ENCODE peak calls at places on chromosomes 2 and 18, in five cellular contexts. J is PC-9, H is hepatocyte, Y is OCI-LY7, S is H9. W is an unnamed sample.

GRCh38 chr2:1521191-1521877 is 108.1 kb downstream of the TPO start:
- DNase-seq in J (no peak), H (no peak), Y (no peak), S (no peak), W (no peak)

GRCh38 chr2:201538025-201538424 is 86.5 kb downstream of the STRADB start:
- DNase-seq in J (no peak), H (no peak), Y (no peak), S (no peak), W (no peak)

GRCh38 chr2:17805166-17805565 is 11.1 kb upstream of the MSGN1 start:
- DNase-seq in J (no peak), H (no peak), Y (peak; percentile 46), S (no peak), W (peak; percentile 92)

GRCh38 chr2:225310745-225311144 is 88.8 kb upstream of the NYAP2 start:
- DNase-seq in J (no peak), H (no peak), Y (no peak), S (no peak), W (no peak)

GRCh38 chr18:23283933-23284430 is 148.7 kb downstream of the CABLES1 start:
- DNase-seq in J (peak; percentile 44), H (no peak), Y (no peak), S (peak; percentile 89), W (no peak)

GRCh38 chr18:55982992-55983391 is 395.0 kb upstream of the TCF4 start:
- DNase-seq in J (no peak), H (no peak), Y (no peak), S (peak; percentile 40), W (no peak)

GRCh38 chr18:54734059-54734458 is 94.2 kb upstream of the RAB27B start:
- DNase-seq in J (no peak), H (peak; percentile 42), Y (no peak), S (no peak), W (no peak)

GRCh38 chr18:407825-408224 is 92.7 kb downstream of the COLEC12 start:
- DNase-seq in J (no peak), H (no peak), Y (no peak), S (no peak), W (no peak)

GRCh38 chr18:37698508-37699035 is 133.0 kb upstream of the CELF4 start:
- DNase-seq in J (no peak), H (peak; percentile 55), Y (no peak), S (peak; percentile 41), W (no peak)

GRCh38 chr18:74278058-74278457 is 13.7 kb downstream of the CYB5A start:
- DNase-seq in J (no peak), H (peak; percentile 54), Y (no peak), S (no peak), W (no peak)

GRCh38 chr2:86512922-86513321 is 50.3 kb downstream of the CHMP3 start:
- DNase-seq in J (no peak), H (no peak), Y (no peak), S (no peak), W (no peak)

GRCh38 chr18:74139888-74140287 is 7.7 kb downstream of the FBXO15 start:
- DNase-seq in J (no peak), H (no peak), Y (no peak), S (no peak), W (no peak)

GRCh38 chr2:2547911-2548310 is 216.8 kb upstream of the MYT1L start:
- DNase-seq in J (no peak), H (no peak), Y (no peak), S (no peak), W (no peak)

GRCh38 chr2:191428141-191428540 is 182.9 kb downstream of the MYO1B start:
- DNase-seq in J (no peak), H (no peak), Y (no peak), S (no peak), W (no peak)

GRCh38 chr18:22026362-22026761 is 143.0 kb upstream of the GATA6 start:
- DNase-seq in J (no peak), H (no peak), Y (no peak), S (no peak), W (no peak)

GRCh38 chr2:85259101-85259590 is 68.6 kb downstream of the TGOLN2 start:
- DNase-seq in J (peak; percentile 75), H (peak; percentile 45), Y (no peak), S (no peak), W (no peak)

GRCh38 chr2:224909885-224910517 is 132.3 kb downstream of the DOCK10 start:
- DNase-seq in J (no peak), H (peak; percentile 24), Y (no peak), S (no peak), W (no peak)

GRCh38 chr2:147027451-147027850 is 817.4 kb upstream of the ACVR2A start:
- DNase-seq in J (no peak), H (no peak), Y (no peak), S (no peak), W (no peak)

GRCh38 chr2:88959480-88960204 is 268.2 kb downstream of the RPIA start:
- DNase-seq in J (no peak), H (no peak), Y (no peak), S (no peak), W (no peak)

GRCh38 chr2:238573916-238574315 is 147.2 kb downstream of the ASB1 start:
- DNase-seq in J (no peak), H (no peak), Y (no peak), S (no peak), W (no peak)

GRCh38 chr2:88016086-88016947 is at the start of gene RNU2-63P:
- DNase-seq in J (peak; percentile 78), H (peak; percentile 89), Y (peak; percentile 86), S (peak; percentile 83), W (peak; percentile 89)

GRCh38 chr2:105977212-105977611 is 216.9 kb downstream of the UXS1 start:
- DNase-seq in J (no peak), H (no peak), Y (no peak), S (no peak), W (no peak)

GRCh38 chr2:46485002-46485401 is 5.6 kb downstream of the TMEM247 start:
- DNase-seq in J (no peak), H (no peak), Y (no peak), S (no peak), W (no peak)

GRCh38 chr2:117942958-117943672 is 70.8 kb downstream of the CCDC93 start:
- DNase-seq in J (no peak), H (no peak), Y (no peak), S (no peak), W (no peak)

GRCh38 chr18:13455960-13456471 is 237.5 kb downstream of the LDLRAD4 start:
- DNase-seq in J (no peak), H (no peak), Y (peak; percentile 51), S (peak; percentile 20), W (no peak)

GRCh38 chr2:45612265-45612664 is 1.2 kb upstream of the SRBD1 start:
- DNase-seq in J (no peak), H (no peak), Y (no peak), S (no peak), W (no peak)

GRCh38 chr2:219400562-219400961 is 12.8 kb upstream of the DNPEP start:
- DNase-seq in J (no peak), H (no peak), Y (no peak), S (no peak), W (no peak)

GRCh38 chr2:219399716-219400478 is 12.2 kb upstream of the DNPEP start:
- DNase-seq in J (no peak), H (no peak), Y (no peak), S (no peak), W (no peak)

GRCh38 chr2:219396863-219397457 is 9.2 kb upstream of the DNPEP start:
- DNase-seq in J (no peak), H (no peak), Y (peak; percentile 19), S (no peak), W (no peak)

GRCh38 chr2:219401621-219402020 is 13.9 kb upstream of the DNPEP start:
- DNase-seq in J (no peak), H (no peak), Y (no peak), S (no peak), W (no peak)

GRCh38 chr2:219398721-219399333 is 11.1 kb upstream of the DNPEP start:
- DNase-seq in J (no peak), H (peak; percentile 66), Y (no peak), S (no peak), W (no peak)
- H3K27ac ChIP-seq in J (peak overlapping the region; percentile 27), H (peak overlapping the region; percentile 74), Y (no peak overlapping the region), S (no peak overlapping the region), W (no peak overlapping the region)

GRCh38 chr18:63182861-63183260 is 136.7 kb downstream of the BCL2 start:
- DNase-seq in J (no peak), H (no peak), Y (no peak), S (no peak), W (peak; percentile 53)
- H2AFZ ChIP-seq in J (no peak overlapping the region), H (no peak overlapping the region), Y (no peak overlapping the region), S (no peak overlapping the region), W (no peak overlapping the region)

DNA sequence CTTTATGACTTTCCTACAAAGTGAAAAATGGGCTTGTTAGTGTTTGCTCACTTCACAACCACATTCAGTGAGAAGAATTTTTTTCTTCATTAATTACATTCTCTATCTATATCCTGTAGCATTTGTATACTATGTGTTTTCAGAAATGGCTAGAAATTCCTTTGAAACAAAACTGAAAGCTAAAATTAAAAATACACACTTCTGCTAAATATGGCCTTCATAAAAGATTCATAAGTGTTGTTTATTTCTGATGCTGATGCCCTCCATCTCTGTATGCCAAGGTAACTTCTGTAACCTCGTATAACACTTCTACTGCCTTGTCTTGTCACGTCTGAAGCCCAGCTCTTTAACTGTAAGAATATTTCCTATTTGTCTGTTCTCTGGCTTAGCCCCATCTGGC is 59.8 kb downstream of the PMAIP1 start:
- DNase-seq in J (no peak), H (no peak), Y (no peak), S (no peak), W (no peak)
- H3K27ac ChIP-seq in J (no peak overlapping the region), H (no peak overlapping the region), Y (peak overlapping the region; percentile 28), S (no peak overlapping the region), W (peak overlapping the region; percentile 85)

GRCh38 chr2:51846796-51847195 is 814.9 kb upstream of the NRXN1 start:
- DNase-seq in J (no peak), H (no peak), Y (no peak), S (no peak), W (no peak)

DNA sequence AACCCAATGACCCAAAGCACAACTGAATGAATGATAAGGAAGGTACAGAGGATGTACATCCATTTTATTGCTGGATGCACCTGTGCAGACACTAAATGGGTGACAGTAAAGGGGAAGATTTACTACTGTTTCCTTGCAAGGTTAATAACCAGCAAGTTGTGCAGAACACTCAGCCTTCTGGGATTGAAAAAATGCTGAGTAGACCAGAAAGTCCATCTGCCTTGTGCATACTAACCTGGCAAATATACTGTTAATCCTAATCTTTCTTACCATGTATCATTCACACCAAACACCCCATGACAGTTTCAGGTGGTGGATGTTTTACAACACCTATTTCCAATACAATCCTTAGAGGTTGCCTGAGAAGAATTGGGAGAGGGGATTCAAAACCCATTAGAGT is 814.1 kb upstream of the NRXN1 start:
- DNase-seq in J (no peak), H (no peak), Y (no peak), S (no peak), W (no peak)
- H2AFZ ChIP-seq in J (no peak overlapping the region), H (no peak overlapping the region), Y (no peak overlapping the region), S (no peak overlapping the region), W (no peak overlapping the region)

GRCh38 chr2:218382785-218383184 is 712 bp downstream of the SLC11A1 start:
- DNase-seq in J (no peak), H (peak; percentile 3), Y (no peak), S (no peak), W (no peak)
- H3K27ac ChIP-seq in J (no peak overlapping the region), H (no peak overlapping the region), Y (no peak overlapping the region), S (no peak overlapping the region), W (no peak overlapping the region)

GRCh38 chr2:193749485-193749884 is 1554.8 kb upstream of the TMEFF2 start:
- DNase-seq in J (no peak), H (no peak), Y (no peak), S (no peak), W (no peak)

GRCh38 chr2:193751299-193751698 is 1556.6 kb upstream of the TMEFF2 start:
- DNase-seq in J (no peak), H (no peak), Y (no peak), S (no peak), W (no peak)
- H2AFZ ChIP-seq in J (no peak overlapping the region), H (no peak overlapping the region), Y (no peak overlapping the region), S (no peak overlapping the region), W (no peak overlapping the region)